ENCODE peak calls at places on chromosomes 12 and 14, in four cellular contexts. Y is CD4-positive, alpha-beta T cell; K is right lobe of liver; F is mesothelial cell of epicardium. B is an unnamed sample.

GRCh38 chr14:89575386-89576061 is 158.5 kb upstream of the FOXN3 start:
- DNase-seq in Y (no peak), K (no peak), F (no peak), B (no peak)

GRCh38 chr14:95294834-95295599 is 24.7 kb downstream of the CLMN start:
- DNase-seq in Y (no peak), K (no peak), F (no peak), B (peak)

GRCh38 chr14:26194816-26195215 is 403.0 kb downstream of the NOVA1 start:
- DNase-seq in Y (no peak), K (no peak), F (no peak), B (no peak)

GRCh38 chr12:130792926-130793849 is 45.9 kb downstream of the STX2 start:
- DNase-seq in Y (no peak), K (no peak), F (no peak), B (no peak)

GRCh38 chr14:29926228-29926627 is 1.4 kb downstream of the PRKD1 start:
- DNase-seq in Y (no peak), K (no peak), F (no peak), B (no peak)

GRCh38 chr12:71439613-71440392 is at the start of gene LGR5:
- DNase-seq in Y (no peak), K (no peak), F (peak), B (no peak)

GRCh38 chr12:3496964-3497363 is 6.0 kb downstream of the PRMT8 start:
- DNase-seq in Y (no peak), K (no peak), F (no peak), B (peak)

GRCh38 chr12:90816353-90817089 is 138.5 kb downstream of the CCER1 start:
- DNase-seq in Y (no peak), K (no peak), F (no peak), B (no peak)

GRCh38 chr12:42556917-42557316 is 32.6 kb downstream of the PRICKLE1 start:
- DNase-seq in Y (no peak), K (no peak), F (no peak), B (no peak)

GRCh38 chr14:69685716-69686115 is 74.3 kb downstream of the SUSD6 start:
- DNase-seq in Y (no peak), K (peak), F (no peak), B (peak)

GRCh38 chr14:89911018-89911919 is 43.3 kb downstream of the EFCAB11 start:
- DNase-seq in Y (no peak), K (no peak), F (no peak), B (no peak)

GRCh38 chr12:114004402-114004801 is 38.3 kb upstream of the RBM19 start:
- DNase-seq in Y (no peak), K (no peak), F (no peak), B (no peak)

GRCh38 chr14:23160924-23161522 is 22.4 kb downstream of the SLC7A8 start:
- DNase-seq in Y (no peak), K (no peak), F (no peak), B (no peak)

GRCh38 chr14:102209224-102209966 is 69.7 kb downstream of the WDR20 start:
- DNase-seq in Y (no peak), K (peak), F (no peak), B (no peak)

GRCh38 chr12:6280053-6280469 is 30.4 kb upstream of the PLEKHG6 start:
- DNase-seq in Y (no peak), K (peak), F (no peak), B (no peak)

GRCh38 chr14:50530794-50531193 is 1.6 kb downstream of the MAP4K5 start:
- DNase-seq in Y (no peak), K (no peak), F (no peak), B (no peak)

GRCh38 chr14:24784981-24785380 is 151.0 kb upstream of the GZMB start:
- DNase-seq in Y (no peak), K (no peak), F (no peak), B (no peak)